ENCODE peak calls at places on chromosomes 13 and 19, in seven cellular contexts. E is breast epithelium, S is upper lobe of left lung, P is right lobe of liver, T is tibial nerve, F is A549, Z is H1. N is an unnamed sample.

GRCh38 chr13:33016414-33017409 is at the start of gene KL:
- DNase-seq in E (no peak), S (peak), P (peak), T (peak), F (peak), Z (no peak), N (peak)

GRCh38 chr13:24184265-24184841 is 23.8 kb downstream of the SPATA13 start:
- DNase-seq in E (no peak), S (no peak), P (no peak), T (no peak), F (no peak), Z (no peak), N (no peak)

GRCh38 chr19:50368649-50369570 is 3.5 kb upstream of the NAPSA start:
- DNase-seq in E (peak), S (peak), P (peak), T (peak), F (peak), Z (no peak), N (peak)

GRCh38 chr19:33771308-33772101 is 25.2 kb upstream of the KCTD15 start:
- DNase-seq in E (peak), S (peak), P (peak), T (no peak), F (peak), Z (peak), N (peak)

GRCh38 chr19:49593233-49594113 is 2.5 kb downstream of the PRR12 start:
- DNase-seq in E (peak), S (peak), P (peak), T (peak), F (peak), Z (peak), N (peak)

GRCh38 chr19:4115818-4116385 is 8.0 kb downstream of the MAP2K2 start:
- DNase-seq in E (no peak), S (no peak), P (no peak), T (no peak), F (no peak), Z (no peak), N (no peak)

GRCh38 chr13:98216135-98216565 is 39.1 kb upstream of the RNF113B start:
- DNase-seq in E (no peak), S (peak), P (peak), T (no peak), F (peak), Z (no peak), N (no peak)

GRCh38 chr13:20412761-20413355 is 112.8 kb downstream of the CRYL1 start:
- DNase-seq in E (no peak), S (no peak), P (no peak), T (no peak), F (no peak), Z (peak), N (no peak)

GRCh38 chr13:109642358-109642757 is 144.0 kb downstream of the IRS2 start:
- DNase-seq in E (no peak), S (no peak), P (no peak), T (no peak), F (no peak), Z (no peak), N (no peak)

DNA sequence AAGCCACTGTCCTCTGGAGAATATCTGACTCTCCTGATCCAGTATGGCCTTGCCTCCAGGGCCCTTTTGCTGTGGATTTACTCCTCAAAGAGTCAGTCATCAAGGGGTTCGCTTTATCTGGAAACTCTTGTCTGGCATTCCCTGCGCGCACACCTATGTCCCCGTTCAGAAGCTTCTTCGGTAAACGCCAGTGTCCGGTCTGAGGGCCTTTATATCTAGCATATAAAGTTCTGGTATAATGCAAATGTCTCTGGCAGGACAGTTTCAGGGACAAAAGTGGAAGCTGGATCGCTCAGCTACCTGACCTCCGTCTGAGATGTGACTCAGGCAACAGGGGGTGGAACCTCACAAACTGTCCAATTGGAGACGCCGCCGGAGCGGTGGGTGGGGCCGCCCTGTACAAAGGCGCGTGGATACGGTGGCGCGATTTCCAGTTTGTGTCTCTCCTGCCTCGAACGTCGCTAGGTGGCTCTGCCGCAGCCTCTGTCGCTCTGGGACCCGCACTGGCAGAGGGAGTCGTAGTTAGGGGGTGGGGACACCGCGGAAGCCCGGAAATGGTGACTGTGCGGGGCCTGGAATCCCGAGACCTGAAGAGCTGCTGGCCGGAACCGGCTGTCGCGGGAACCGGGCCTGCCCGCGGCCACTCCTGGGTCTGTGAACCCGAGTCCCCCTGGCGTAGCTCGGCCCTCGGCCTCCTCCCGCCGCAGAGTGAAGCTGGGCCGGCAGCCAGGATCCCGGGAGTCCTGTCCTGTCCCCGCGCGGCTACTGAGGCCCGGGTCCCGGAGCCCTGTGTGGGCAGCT is 10.6 kb upstream of the ZNF709 start:
- DNase-seq in E (peak), S (peak), P (peak), T (peak), F (peak), Z (peak), N (peak)
- H3K27ac ChIP-seq in E (peak), S (peak), P (peak), T (peak), F (no peak), Z (peak), N (peak)

DNA sequence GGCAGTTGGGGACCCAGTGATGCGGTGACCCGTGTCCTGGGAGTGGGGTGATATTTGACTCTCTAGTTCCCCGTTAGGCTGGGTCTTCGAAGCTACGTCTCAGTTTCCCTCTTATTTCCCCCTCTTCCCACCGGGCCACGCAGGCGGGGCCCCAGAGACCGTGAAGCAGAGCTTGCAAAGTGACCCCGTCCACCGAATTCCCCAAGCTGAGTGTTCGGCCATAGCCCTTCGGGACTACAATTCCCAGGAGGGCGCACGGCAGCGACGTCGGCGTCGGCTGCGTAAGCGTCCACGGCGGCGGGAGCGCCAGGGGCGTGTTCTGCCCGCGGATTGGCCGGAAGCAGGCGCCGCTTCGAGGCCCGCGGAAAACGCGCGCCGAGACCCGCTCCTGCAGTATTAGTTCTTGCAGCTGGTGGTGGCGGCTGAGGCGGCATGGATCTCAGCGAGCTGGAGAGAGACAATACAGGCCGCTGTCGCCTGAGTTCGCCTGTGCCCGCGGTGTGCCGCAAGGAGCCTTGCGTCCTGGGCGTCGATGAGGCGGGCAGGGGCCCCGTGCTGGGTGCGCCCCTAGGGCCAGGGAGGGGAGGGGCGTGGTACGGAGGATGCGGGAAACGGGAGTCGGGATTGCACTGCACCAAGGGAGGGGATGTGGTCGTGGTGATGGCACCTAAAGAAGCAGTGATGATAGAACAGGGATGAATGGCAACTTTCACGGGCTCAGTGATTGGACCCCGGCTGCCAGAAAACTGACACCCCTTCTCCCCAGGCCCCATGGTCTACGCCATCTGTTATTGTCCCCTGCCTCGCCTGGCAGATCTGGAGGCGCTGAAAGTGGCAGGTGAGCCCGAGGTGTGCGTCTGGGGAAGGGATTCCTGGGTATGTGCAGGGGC is at the start of gene RNASEH2A:
- DNase-seq in E (peak), S (peak), P (peak), T (peak), F (peak), Z (no peak), N (peak)
- TF ChIP-seq POLR2A in E (no peak), S (no peak), P (no peak), T (no peak), F (peak), Z (peak), N (no peak)

GRCh38 chr13:40813662-40814454 is 24.4 kb downstream of the SLC25A15 start:
- DNase-seq in E (no peak), S (no peak), P (no peak), T (no peak), F (peak), Z (no peak), N (no peak)
- H3K27ac ChIP-seq in E (no peak), S (no peak), P (no peak), T (no peak), F (no peak), Z (no peak), N (no peak)

DNA sequence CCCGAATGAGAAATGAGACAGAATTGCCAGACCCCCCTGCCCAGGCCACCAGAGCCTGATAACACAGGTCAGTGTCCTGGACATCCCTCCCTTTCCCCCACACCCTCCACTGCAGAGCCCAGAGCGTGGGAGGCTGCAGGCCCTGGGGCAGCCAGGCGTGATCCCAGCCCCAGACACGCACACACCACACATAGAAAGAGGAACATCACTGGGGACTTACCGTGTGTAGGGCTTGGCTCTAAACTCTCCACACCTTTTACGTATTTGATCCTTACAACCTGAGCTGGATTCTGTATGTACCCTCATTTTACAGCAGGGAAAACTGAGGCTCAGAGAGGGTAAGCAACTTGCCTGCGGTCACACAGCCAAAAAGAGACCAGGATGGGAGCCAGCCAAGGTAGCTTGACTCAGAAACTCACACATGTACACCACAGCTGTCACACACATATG is 334 bp upstream of the ANGPTL6 start:
- DNase-seq in E (no peak), S (no peak), P (no peak), T (no peak), F (no peak), Z (no peak), N (no peak)
- TF ChIP-seq POLR2A in E (no peak), S (no peak), P (no peak), T (no peak), F (no peak), Z (no peak), N (no peak)

N was measured in sigmoid colon.